ENCODE peak calls at places on chromosomes 12 and 14, in five cellular contexts. Q, D, B, I and Z are unnamed samples.
A peak's percentile ranks its signal among the peaks of the same experiment; 100 is the strongest.

GRCh38 chr12:130765186-130765659 is 49.1 kb upstream of the RIMBP2 start:
- DNase-seq in I (no peak), Q (no peak), D (no peak), B (no peak), Z (no peak)

GRCh38 chr14:85533821-85534271 is 3.9 kb downstream of the FLRT2 start:
- DNase-seq in Q (no peak), B (no peak), I (no peak), D (no peak), Z (no peak)

GRCh38 chr14:30708157-30708556 is 86.0 kb downstream of the SCFD1 start:
- DNase-seq in D (no peak), Q (no peak), B (no peak), I (no peak), Z (no peak)

GRCh38 chr12:93502802-93503623 is 35.7 kb downstream of the MRPL42 start:
- DNase-seq in B (no peak), Q (peak; percentile 33), I (peak; percentile 46), D (no peak), Z (no peak)

GRCh38 chr12:57718641-57719528 is 19.7 kb downstream of the AGAP2 start:
- DNase-seq in B (peak; percentile 55), D (no peak), I (no peak), Q (no peak), Z (no peak)

GRCh38 chr14:77144412-77145115 is 3.0 kb upstream of the ZDHHC22 start:
- DNase-seq in Q (no peak), D (no peak), I (no peak), B (no peak), Z (no peak)

GRCh38 chr14:46322730-46323425 is 328.7 kb downstream of the RPL10L start:
- DNase-seq in D (no peak), Q (no peak), B (no peak), I (no peak), Z (no peak)

GRCh38 chr12:64747681-64748080 is 11.5 kb downstream of the GNS start:
- DNase-seq in D (no peak), I (no peak), Q (no peak), B (no peak), Z (no peak)

GRCh38 chr12:77847665-77848431 is 17.2 kb downstream of the NAV3 start:
- DNase-seq in Q (no peak), D (peak; percentile 78), B (no peak), I (no peak), Z (peak; percentile 81)

DNA sequence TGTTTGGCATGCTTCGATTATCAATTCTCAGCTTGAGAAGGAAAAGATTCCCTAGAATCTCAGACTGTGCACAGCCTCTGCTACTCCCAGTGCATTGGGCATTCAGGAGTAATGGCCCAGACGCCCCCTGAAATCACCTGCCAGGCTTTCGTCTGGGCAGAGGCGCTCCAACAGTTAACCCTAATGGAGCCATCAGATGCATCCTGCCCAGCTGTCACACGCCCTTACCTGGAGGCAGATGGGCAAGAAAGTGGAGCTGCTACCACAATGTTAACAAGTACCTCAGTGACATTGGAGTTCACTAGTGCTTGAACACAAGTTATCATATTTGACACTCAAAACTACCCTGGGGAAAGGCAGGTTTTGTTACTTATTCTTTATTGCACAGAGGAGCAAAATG is 957 bp upstream of the LRP6 start:
- DNase-seq in D (no peak), B (no peak), Q (no peak), I (no peak), Z (no peak)
- H3K4me3 ChIP-seq in D (peak overlapping the region; percentile 96), B (peak overlapping the region; percentile 88), Q (peak overlapping the region; percentile 79), I (peak overlapping the region; percentile 84), Z (peak overlapping the region; percentile 99)

DNA sequence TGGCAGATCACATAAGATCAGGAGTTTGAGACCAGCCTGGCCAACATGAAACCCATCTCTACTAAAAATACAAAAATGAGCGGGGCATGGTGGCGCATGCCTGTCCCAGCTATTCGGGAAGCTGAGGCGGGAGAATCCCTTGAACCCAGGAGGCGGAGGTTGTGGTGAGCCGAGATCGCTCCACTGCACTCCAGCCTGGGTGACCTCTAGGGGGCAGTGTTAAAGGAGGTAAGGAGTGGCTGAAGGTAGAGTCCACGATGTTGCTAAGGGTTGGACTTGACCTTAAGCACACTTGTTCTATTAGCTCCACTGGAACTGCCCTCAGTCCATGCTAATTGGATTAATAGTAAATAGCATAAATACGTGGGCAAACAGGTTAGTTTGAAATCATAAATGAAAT is 62.4 kb upstream of the PSMC1 start:
- DNase-seq in I (no peak), Q (no peak), D (no peak), B (no peak), Z (no peak)
- TF ChIP-seq CTCF in I (peak; percentile 46), Q (no peak), D (peak; percentile 4), B (peak; percentile 11), Z (no peak)

DNA sequence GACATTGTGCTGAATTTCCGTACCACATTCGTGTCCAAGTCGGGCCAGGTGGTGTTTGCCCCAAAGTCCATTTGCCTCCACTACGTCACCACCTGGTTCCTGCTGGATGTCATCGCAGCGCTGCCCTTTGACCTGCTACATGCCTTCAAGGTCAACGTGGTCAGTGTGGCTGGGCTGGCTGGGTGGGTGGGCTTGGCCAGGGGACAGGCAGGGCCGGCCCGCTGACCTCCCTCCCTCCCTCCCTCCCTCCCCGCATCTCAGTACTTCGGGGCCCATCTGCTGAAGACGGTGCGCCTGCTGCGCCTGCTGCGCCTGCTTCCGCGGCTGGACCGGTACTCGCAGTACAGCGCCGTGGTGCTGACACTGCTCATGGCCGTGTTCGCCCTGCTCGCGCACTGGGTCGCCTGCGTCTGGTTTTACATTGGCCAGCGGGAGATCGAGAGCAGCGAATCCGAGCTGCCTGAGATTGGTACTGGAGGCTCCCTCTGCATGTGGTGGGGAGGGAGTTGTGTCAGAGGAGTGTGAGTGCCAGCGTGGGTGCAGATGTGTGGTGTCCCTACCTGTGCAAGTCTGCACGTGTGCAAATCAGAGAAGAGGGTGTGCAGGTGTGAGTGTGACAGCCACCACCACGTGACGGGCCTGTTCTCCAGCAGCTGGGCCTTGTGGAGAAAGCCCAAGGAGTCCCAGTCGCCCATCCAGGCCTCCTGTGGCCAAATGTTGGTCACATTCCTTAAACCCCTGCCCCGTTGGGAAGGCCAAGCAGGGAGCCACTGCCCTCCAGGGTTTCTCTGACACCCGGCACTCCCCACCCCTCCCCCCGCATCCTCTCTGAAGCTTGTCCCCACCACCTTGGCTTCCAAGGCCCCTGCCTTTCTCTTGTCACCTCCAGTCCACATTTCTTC is 5.3 kb downstream of the KCNH3 start:
- DNase-seq in D (no peak), B (no peak), I (no peak), Q (no peak), Z (no peak)
- H3K4me3 ChIP-seq in D (no peak overlapping the region), B (no peak overlapping the region), I (no peak overlapping the region), Q (no peak overlapping the region), Z (no peak overlapping the region)

DNA sequence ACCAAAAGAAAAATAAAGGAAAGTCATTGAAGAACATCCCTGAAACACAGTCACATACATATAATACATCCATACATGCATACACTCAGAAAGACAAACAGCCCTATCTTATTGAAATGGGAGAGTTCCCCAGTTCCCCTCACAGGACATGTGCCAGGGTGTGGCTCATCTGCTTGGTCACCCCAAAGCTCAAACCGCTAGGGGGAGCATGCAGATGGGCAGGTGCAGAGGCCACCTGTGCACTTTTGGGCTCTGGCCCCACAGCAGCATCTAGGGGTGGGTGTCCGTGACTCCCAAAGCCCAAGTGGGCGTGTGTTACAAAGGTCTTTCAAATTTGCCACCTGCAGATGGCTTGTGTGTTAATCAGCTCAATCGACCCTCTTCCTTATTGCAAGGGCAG is 75.2 kb downstream of the CMAS start:
- DNase-seq in Q (no peak), D (no peak), I (no peak), B (no peak), Z (no peak)
- TF ChIP-seq CTCF in Q (no peak), D (peak; percentile 27), I (peak; percentile 19), B (peak; percentile 6), Z (no peak)

GRCh38 chr12:38384816-38385491 is 68.4 kb downstream of the ALG10B start:
- DNase-seq in D (no peak), B (no peak), Q (no peak), I (no peak), Z (no peak)
- H3K4me3 ChIP-seq in D (no peak overlapping the region), B (no peak overlapping the region), Q (no peak overlapping the region), I (no peak overlapping the region), Z (no peak overlapping the region)

DNA sequence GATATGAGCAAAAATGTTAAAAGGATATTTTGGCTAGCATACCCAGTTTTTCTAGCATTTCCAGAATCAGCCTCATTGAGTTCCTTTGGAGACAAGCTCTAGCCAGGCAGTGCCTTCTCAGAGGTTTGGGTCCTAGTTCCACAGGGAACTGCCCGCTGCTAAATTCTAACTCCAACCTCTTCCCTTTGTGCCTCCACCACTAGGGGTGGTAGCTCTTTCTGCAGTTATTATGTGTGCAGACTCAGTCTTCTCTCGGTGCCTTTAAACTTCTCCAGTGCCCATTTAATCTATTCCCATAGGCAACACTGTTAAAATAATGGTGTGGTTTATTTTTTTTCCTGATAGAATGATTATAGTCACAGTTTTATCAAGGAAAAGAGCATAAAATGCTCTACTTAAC is 21.5 kb upstream of the SLC25A3 start:
- DNase-seq in D (no peak), B (no peak), Q (no peak), I (no peak), Z (no peak)
- TF ChIP-seq CTCF in D (peak; percentile 15), B (no peak), Q (no peak), I (peak; percentile 28), Z (peak; percentile 10)

GRCh38 chr14:50658203-50658602 is 9.9 kb downstream of the SAV1 start:
- DNase-seq in B (no peak), Q (no peak), D (no peak), I (peak; percentile 24), Z (no peak)
- H3K4me3 ChIP-seq in B (peak overlapping the region; percentile 11), Q (peak overlapping the region; percentile 4), D (no peak overlapping the region), I (no peak overlapping the region), Z (no peak overlapping the region)

DNA sequence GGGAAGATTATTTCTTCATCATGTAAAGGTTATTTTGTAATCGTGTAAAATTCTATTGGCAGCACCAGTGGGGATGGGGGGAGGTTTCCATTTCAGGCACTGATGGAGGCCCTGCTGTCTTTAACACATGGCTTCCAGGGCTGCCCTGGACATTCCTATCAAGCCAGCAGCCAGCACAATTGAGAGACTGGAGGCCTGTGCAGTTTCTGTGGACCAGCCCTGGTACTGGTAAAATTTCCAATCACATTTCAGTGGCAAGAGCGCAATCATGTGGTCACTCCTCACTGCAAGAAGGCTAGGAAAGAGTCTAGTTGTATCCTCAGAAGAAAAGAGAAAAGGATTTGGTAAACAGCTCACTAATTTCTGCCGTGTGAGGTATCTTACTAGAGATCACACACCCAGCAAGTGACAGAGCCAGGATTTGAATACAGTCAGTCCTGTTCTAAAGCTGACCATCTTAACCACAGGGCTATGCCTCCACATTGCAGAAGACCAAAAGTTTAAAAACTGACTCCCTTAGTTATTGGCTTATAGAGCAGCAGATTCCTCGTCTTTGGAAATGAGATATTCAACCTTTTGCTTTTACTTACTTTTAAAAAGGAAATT is 179.4 kb upstream of the ARHGAP5 start:
- DNase-seq in D (no peak), Q (no peak), I (peak; percentile 21), B (no peak), Z (no peak)
- TF ChIP-seq CTCF in D (no peak), Q (no peak), I (no peak), B (no peak), Z (no peak)